ENCODE peak calls at places on chromosomes 12 and 14, in six cellular contexts. W is naive thymus-derived CD4-positive, alpha-beta T cell; H is NCI-H1092; E is T-cell; X is stimulated activated CD8-positive, alpha-beta memory T cell treated with anti-CD3 and anti-CD28 coated beads, Interleukin-15, amount 100 ng/mL, for 24 hours; C is CD8-positive, alpha-beta T cell. L is an unnamed sample.

GRCh38 chr14:50127802-50128201 is 11.4 kb upstream of the VCPKMT start:
- DNase-seq in X (no peak), E (no peak), W (no peak), C (no peak), H (no peak), L (no peak)

GRCh38 chr12:111056618-111057521 is 136.5 kb upstream of the MYL2 start:
- DNase-seq in H (no peak), W (peak; percentile 64), E (peak; percentile 53), X (peak; percentile 15), C (peak; percentile 79), L (peak; percentile 79)

GRCh38 chr12:93427779-93428564 is 13.8 kb downstream of the UBE2N start:
- DNase-seq in H (no peak), E (no peak), C (no peak), X (no peak), W (no peak), L (no peak)

GRCh38 chr12:6863586-6864321 is 3.6 kb upstream of the TPI1 start:
- DNase-seq in C (no peak), H (no peak), X (no peak), E (no peak), W (no peak), L (no peak)

GRCh38 chr12:6426882-6427671 is 17.7 kb upstream of the CD27 start:
- DNase-seq in H (no peak), C (peak; percentile 84), X (peak; percentile 66), W (peak; percentile 70), E (peak; percentile 84), L (no peak)

GRCh38 chr12:87816186-87816585 is 213.0 kb downstream of the C12orf50 start:
- DNase-seq in H (no peak), X (no peak), C (no peak), E (no peak), W (no peak), L (no peak)

GRCh38 chr12:50625029-50625875 is 120.5 kb downstream of the DIP2B start:
- DNase-seq in X (no peak), H (no peak), C (no peak), E (no peak), W (peak; percentile 20), L (no peak)

GRCh38 chr14:100736269-100737180 is 9.8 kb downstream of the DLK1 start:
- DNase-seq in E (no peak), H (no peak), W (no peak), C (no peak), X (no peak), L (no peak)

GRCh38 chr12:62749586-62749985 is 185.4 kb downstream of the PPM1H start:
- DNase-seq in E (no peak), X (no peak), W (no peak), C (no peak), H (no peak), L (no peak)

GRCh38 chr14:69685716-69686115 is 74.3 kb downstream of the SUSD6 start:
- DNase-seq in H (peak; percentile 90), X (no peak), E (no peak), C (no peak), W (no peak), L (no peak)

GRCh38 chr12:77133566-77133965 is 68.2 kb upstream of the E2F7 start:
- DNase-seq in H (no peak), E (no peak), C (no peak), X (no peak), W (no peak), L (no peak)

GRCh38 chr12:93563807-93564538 is 8.5 kb upstream of the SOCS2 start:
- DNase-seq in H (no peak), W (no peak), X (no peak), E (no peak), C (no peak), L (no peak)

GRCh38 chr12:54421873-54422250 is 2.8 kb upstream of the ITGA5 start:
- DNase-seq in H (no peak), E (no peak), X (no peak), W (no peak), C (no peak), L (no peak)

GRCh38 chr12:14399871-14400270 is 34.4 kb downstream of the ATF7IP start:
- DNase-seq in X (no peak), W (no peak), H (no peak), C (no peak), E (no peak), L (no peak)

GRCh38 chr14:53411110-53411509 is 258.0 kb upstream of the DDHD1 start:
- DNase-seq in H (no peak), X (no peak), W (no peak), E (no peak), C (no peak), L (no peak)

GRCh38 chr14:89767861-89768268 is 186.7 kb downstream of the EFCAB11 start:
- DNase-seq in H (peak; percentile 7), X (no peak), W (peak; percentile 66), C (peak; percentile 81), E (peak; percentile 64), L (peak; percentile 29)